ENCODE peak calls at places on chromosomes 4 and X, in eight cellular contexts. T is right cardiac atrium; I is stimulated activated CD4-positive, alpha-beta T cell treated with anti-CD3 and anti-CD28 coated beads, Interleukin-4, amount 100 ng/mL, for 24 hours; E is SW 1271; F is bronchial epithelial cell; S is stimulated activated CD8-positive, alpha-beta memory T cell treated with anti-CD3 and anti-CD28 coated beads, Interleukin-2, amount 100 ng/mL, for 48 hours; L is AG10803; W is activated CD8-positive, alpha-beta memory T cell treated with anti-CD3 and anti-CD28 coated beads for 48 hours. Y is an unnamed sample.

GRCh38 chrX:66030505-66031317 is 9.2 kb downstream of the VSIG4 start:
- DNase-seq in S (no peak), F (peak), W (no peak), E (no peak), I (peak), T (no peak), L (peak), Y (no peak)

GRCh38 chrX:132071260-132071659 is 48.2 kb downstream of the STK26 start:
- DNase-seq in I (no peak), T (no peak), L (peak), E (no peak), W (no peak), S (no peak), F (peak), Y (no peak)

GRCh38 chr4:175947117-175947722 is 118.4 kb upstream of the WDR17 start:
- DNase-seq in L (peak), T (no peak), E (peak), F (peak), I (no peak), W (no peak), S (no peak), Y (no peak)

GRCh38 chr4:94534401-94535312 is 82.9 kb downstream of the PDLIM5 start:
- DNase-seq in W (no peak), F (peak), E (no peak), T (no peak), L (no peak), S (no peak), I (no peak), Y (no peak)

GRCh38 chrX:31126205-31126604 is 54.4 kb upstream of the FTHL17 start:
- DNase-seq in W (no peak), E (no peak), S (no peak), T (no peak), F (no peak), I (no peak), L (peak), Y (no peak)

GRCh38 chrX:56802921-56803848 is 74.1 kb downstream of the NBDY start:
- DNase-seq in E (no peak), S (peak), W (peak), I (peak), T (peak), F (peak), L (peak), Y (no peak)

GRCh38 chrX:136577562-136577961 is 45.5 kb downstream of the VGLL1 start:
- DNase-seq in I (peak), T (peak), L (peak), W (no peak), F (peak), S (peak), E (peak), Y (no peak)

GRCh38 chr4:87171944-87172343 is 48.5 kb downstream of the KLHL8 start:
- DNase-seq in T (no peak), F (no peak), I (no peak), W (no peak), E (no peak), L (no peak), S (no peak), Y (no peak)

GRCh38 chr4:118589471-118590055 is 95.6 kb upstream of the METTL14 start:
- DNase-seq in F (no peak), L (no peak), I (no peak), T (no peak), E (no peak), W (no peak), S (no peak), Y (no peak)

GRCh38 chrX:107738768-107739167 is 36.8 kb downstream of the TSC22D3 start:
- DNase-seq in T (no peak), S (no peak), F (no peak), L (no peak), E (no peak), W (no peak), I (no peak), Y (no peak)

GRCh38 chr4:1447676-1448588 is 41.7 kb upstream of the NKX1-1 start:
- DNase-seq in W (no peak), I (no peak), L (no peak), S (no peak), T (no peak), E (no peak), F (no peak), Y (no peak)

GRCh38 chr4:85381968-85382367 is 93.0 kb upstream of the ARHGAP24 start:
- DNase-seq in S (no peak), I (no peak), F (no peak), T (no peak), L (peak), W (no peak), E (no peak), Y (no peak)

GRCh38 chr4:14023036-14023435 is 395.5 kb upstream of the BOD1L1 start:
- DNase-seq in L (no peak), F (no peak), I (no peak), T (no peak), W (no peak), S (no peak), E (no peak), Y (no peak)

GRCh38 chr4:152843476-152844107 is 63.8 kb downstream of the ARFIP1 start:
- DNase-seq in T (no peak), L (no peak), E (no peak), I (no peak), W (no peak), F (peak), S (no peak), Y (no peak)

GRCh38 chr4:158538911-158539310 is 17.2 kb downstream of the RXFP1 start:
- DNase-seq in F (no peak), S (no peak), L (no peak), I (no peak), W (no peak), T (no peak), E (no peak), Y (no peak)

GRCh38 chrX:132216806-132217202 is 2.4 kb downstream of the RAP2C start:
- DNase-seq in T (no peak), F (peak), E (no peak), S (no peak), I (peak), W (no peak), L (peak), Y (no peak)

GRCh38 chr4:184114431-184114830 is 103.2 kb downstream of the ENPP6 start:
- DNase-seq in T (no peak), W (no peak), F (no peak), E (no peak), I (no peak), S (no peak), L (no peak), Y (no peak)

GRCh38 chr4:152047451-152047850 is 286.6 kb upstream of the GATB start:
- DNase-seq in T (no peak), I (no peak), F (no peak), S (no peak), L (no peak), E (no peak), W (no peak), Y (no peak)

GRCh38 chr4:82797048-82797590 is 1.5 kb downstream of the SCD5 start:
- DNase-seq in T (no peak), I (no peak), F (no peak), E (no peak), L (no peak), W (no peak), S (no peak), Y (no peak)

GRCh38 chr4:52983563-52984303 is 121.6 kb downstream of the RASL11B start:
- DNase-seq in S (no peak), E (peak), F (peak), W (no peak), I (peak), T (no peak), L (peak), Y (no peak)

GRCh38 chrX:40108959-40109287 is 11.2 kb upstream of the BCOR start:
- DNase-seq in L (peak), E (peak), W (peak), S (no peak), F (no peak), I (peak), T (peak), Y (peak)

GRCh38 chr4:106329027-106329618 is 12.8 kb downstream of the AIMP1 start:
- DNase-seq in E (peak), F (peak), L (peak), S (no peak), T (no peak), W (no peak), I (no peak), Y (no peak)

GRCh38 chr4:169612869-169613859 is 781 bp upstream of the NEK1 start:
- DNase-seq in L (peak), W (peak), S (peak), T (peak), F (peak), E (peak), I (peak), Y (peak)

GRCh38 chrX:150767045-150767395 is 73.8 kb downstream of the MTMR1 start:
- DNase-seq in T (peak), F (peak), E (no peak), I (no peak), W (no peak), S (no peak), L (no peak), Y (no peak)

Y was measured in Right ventricle myocardium inferior.